ENCODE peak calls at places on chromosome 13, in four cellular contexts. X is HTR-8/SVneo; L is stimulated activated CD4-positive, alpha-beta T cell treated with anti-CD3 and anti-CD28 coated beads, Interleukin-1b, Interleukin-23, amount 100 ng/mL, for 1 hour; I is fibroblast of the aortic adventitia. F is an unnamed sample.

GRCh38 chr13:110454227-110454859 is 107.2 kb downstream of the RAB20 start:
- DNase-seq in X (no peak), L (no peak), I (no peak), F (no peak)

GRCh38 chr13:43077906-43078305 is 54.5 kb downstream of the DNAJC15 start:
- DNase-seq in X (no peak), L (no peak), I (no peak), F (peak; percentile 24)

GRCh38 chr13:32811297-32811800 is 204.9 kb upstream of the KL start:
- DNase-seq in X (no peak), L (no peak), I (no peak), F (no peak)

GRCh38 chr13:75879656-75880055 is 243.5 kb downstream of the LMO7 start:
- DNase-seq in X (no peak), L (no peak), I (no peak), F (no peak)

GRCh38 chr13:36767276-36767675 is 51.7 kb upstream of the RFXAP start:
- DNase-seq in X (no peak), L (no peak), I (no peak), F (no peak)

GRCh38 chr13:37109080-37109678 is 3.7 kb upstream of the CSNK1A1L start:
- DNase-seq in X (peak; percentile 12), L (no peak), I (peak; percentile 80), F (peak; percentile 79)

GRCh38 chr13:42102961-42103688 is 54.7 kb downstream of the DGKH start:
- DNase-seq in X (no peak), L (no peak), I (peak; percentile 42), F (no peak)

GRCh38 chr13:31129419-31129818 is 32.3 kb downstream of the HSPH1 start:
- DNase-seq in X (no peak), L (no peak), I (no peak), F (no peak)

GRCh38 chr13:21670006-21670882 is 629 bp upstream of the FGF9 start:
- DNase-seq in X (no peak), L (no peak), I (peak; percentile 42), F (peak; percentile 42)

GRCh38 chr13:100129605-100130004 is 40.7 kb downstream of the PCCA start:
- DNase-seq in X (no peak), L (no peak), I (no peak), F (no peak)

GRCh38 chr13:48580185-48580803 is 47.4 kb upstream of the RCBTB2 start:
- DNase-seq in X (peak; percentile 23), L (peak; percentile 30), I (peak; percentile 80), F (peak; percentile 80)

GRCh38 chr13:97018029-97018819 is 23.9 kb upstream of the OXGR1 start:
- DNase-seq in X (peak; percentile 17), L (no peak), I (peak; percentile 75), F (peak; percentile 80)

GRCh38 chr13:89457977-89458376 is 1786.8 kb downstream of the SLITRK5 start:
- DNase-seq in X (peak; percentile 17), L (no peak), I (peak; percentile 26), F (peak; percentile 85)

GRCh38 chr13:60327551-60327950 is 69.5 kb upstream of the TDRD3 start:
- DNase-seq in X (no peak), L (no peak), I (no peak), F (no peak)

GRCh38 chr13:101383595-101383994 is 32.7 kb downstream of the NALCN start:
- DNase-seq in X (no peak), L (no peak), I (no peak), F (no peak)

GRCh38 chr13:23621316-23621645 is 51.1 kb downstream of the TNFRSF19 start:
- DNase-seq in X (peak; percentile 47), L (no peak), I (peak; percentile 42), F (peak; percentile 61)

GRCh38 chr13:49219647-49220034 is 497 bp upstream of the MLNR start:
- DNase-seq in X (no peak), L (no peak), I (peak; percentile 15), F (no peak)

GRCh38 chr13:59856281-59856810 is 307.4 kb downstream of the DIAPH3 start:
- DNase-seq in X (no peak), L (no peak), I (peak; percentile 28), F (no peak)

GRCh38 chr13:40534456-40534855 is 132.0 kb downstream of the FOXO1 start:
- DNase-seq in X (no peak), L (no peak), I (no peak), F (peak; percentile 26)

GRCh38 chr13:33446821-33447481 is 161.4 kb upstream of the STARD13 start:
- DNase-seq in X (no peak), L (no peak), I (no peak), F (no peak)

GRCh38 chr13:50626031-50626643 is 217.4 kb downstream of the DLEU7 start:
- DNase-seq in X (peak; percentile 5), L (no peak), I (peak; percentile 70), F (peak; percentile 90)

GRCh38 chr13:44573790-44574465 is 2.2 kb downstream of the TSC22D1 start:
- DNase-seq in X (no peak), L (no peak), I (peak; percentile 66), F (peak; percentile 62)

GRCh38 chr13:41418027-41418426 is 39.3 kb upstream of the RGCC start:
- DNase-seq in X (no peak), L (no peak), I (peak; percentile 38), F (peak; percentile 45)

GRCh38 chr13:51797664-51798488 is 6.1 kb downstream of the DHRS12 start:
- DNase-seq in X (peak; percentile 12), L (no peak), I (peak; percentile 59), F (peak; percentile 75)

GRCh38 chr13:24074687-24075086 is 85.8 kb upstream of the SPATA13 start:
- DNase-seq in X (no peak), L (no peak), I (peak; percentile 14), F (peak; percentile 39)

GRCh38 chr13:75365724-75366173 is 116.2 kb downstream of the TBC1D4 start:
- DNase-seq in X (peak; percentile 18), L (no peak), I (peak; percentile 63), F (peak; percentile 74)

GRCh38 chr13:100490692-100491091 is 97.9 kb downstream of the GGACT start:
- DNase-seq in X (no peak), L (no peak), I (no peak), F (no peak)

GRCh38 chr13:80783926-80784325 is 443.0 kb upstream of the SPRY2 start:
- DNase-seq in X (no peak), L (no peak), I (peak; percentile 77), F (peak; percentile 81)

GRCh38 chr13:60043262-60043661 is 120.5 kb downstream of the DIAPH3 start:
- DNase-seq in X (no peak), L (no peak), I (peak; percentile 25), F (peak; percentile 18)

GRCh38 chr13:94656766-94657165 is 55.1 kb downstream of the GPR180 start:
- DNase-seq in X (peak; percentile 9), L (no peak), I (peak; percentile 88), F (peak; percentile 78)

GRCh38 chr13:20570540-20570939 is 3.6 kb downstream of the IFT88 start:
- DNase-seq in X (no peak), L (no peak), I (peak; percentile 68), F (peak; percentile 87)

GRCh38 chr13:95296326-95296939 is 4.8 kb downstream of the ABCC4 start:
- DNase-seq in X (no peak), L (no peak), I (no peak), F (peak; percentile 39)

GRCh38 chr13:73989244-73989843 is 144.9 kb downstream of the KLF12 start:
- DNase-seq in X (no peak), L (no peak), I (no peak), F (no peak)